ENCODE peak calls at places on chromosomes 11 and 22, in nine cellular contexts. B is cardiac muscle cell; N is right lobe of liver; L is dorsolateral prefrontal cortex; S is effector memory CD4-positive, alpha-beta T cell; Y is heart left ventricle; J is tibial artery; M is stomach; V is GM23248. P is an unnamed sample.

GRCh38 chr11:81970886-81971285 is 762.8 kb downstream of the FAM181B start:
- DNase-seq in S (no peak), M (no peak), N (no peak), B (no peak), L (no peak), Y (no peak), J (no peak), V (no peak), P (no peak)

GRCh38 chr22:43060213-43060612 is 29.0 kb downstream of the TTLL1 start:
- DNase-seq in N (no peak), M (peak; percentile 30), J (no peak), Y (no peak), S (no peak), L (no peak), V (peak; percentile 19), B (peak; percentile 26), P (peak; percentile 10)

GRCh38 chr11:69013009-69013951 is at the start of gene MRGPRF:
- DNase-seq in L (no peak), Y (peak; percentile 86), M (peak; percentile 67), N (peak; percentile 56), V (peak; percentile 92), J (peak; percentile 99), B (peak; percentile 74), S (no peak), P (no peak)

GRCh38 chr22:17787159-17788022 is 13.1 kb upstream of the BID start:
- DNase-seq in B (no peak), V (peak; percentile 59), Y (no peak), J (no peak), S (no peak), M (no peak), N (no peak), L (no peak), P (no peak)

GRCh38 chr11:124895471-124895971 is 2.1 kb downstream of the ROBO4 start:
- DNase-seq in L (no peak), Y (no peak), B (no peak), V (no peak), J (peak; percentile 63), M (no peak), N (no peak), S (no peak), P (no peak)

GRCh38 chr11:118996926-118997626 is 862 bp upstream of the CENATAC start:
- DNase-seq in M (no peak), V (peak; percentile 66), S (peak; percentile 30), B (peak; percentile 29), L (no peak), Y (no peak), J (no peak), N (no peak), P (no peak)

GRCh38 chr11:1838426-1839131 is at the start of gene TNNI2:
- DNase-seq in J (no peak), L (no peak), S (no peak), V (no peak), B (no peak), Y (no peak), N (peak; percentile 35), M (no peak), P (no peak)

GRCh38 chr11:2462986-2463765 is 18.4 kb downstream of the KCNQ1 start:
- DNase-seq in S (no peak), N (no peak), V (no peak), L (no peak), J (peak; percentile 70), M (peak; percentile 96), Y (peak; percentile 81), B (no peak), P (peak; percentile 33)

GRCh38 chr11:63769719-63770443 is 1.3 kb upstream of the ZFTA start:
- DNase-seq in V (peak; percentile 24), B (no peak), J (no peak), S (no peak), M (no peak), L (no peak), N (peak; percentile 19), Y (peak; percentile 15), P (no peak)

GRCh38 chr22:46737105-46737975 is 712 bp downstream of the CERK start:
- DNase-seq in V (peak; percentile 62), J (no peak), M (no peak), S (peak; percentile 27), B (peak; percentile 36), L (no peak), Y (peak; percentile 52), N (peak; percentile 61), P (no peak)

GRCh38 chr11:13174090-13174489 is 103.5 kb upstream of the BMAL1 start:
- DNase-seq in S (no peak), Y (no peak), J (no peak), M (no peak), L (no peak), V (no peak), N (no peak), B (no peak), P (no peak)

GRCh38 chr22:43154887-43155536 is 3.7 kb downstream of the TSPO start:
- DNase-seq in N (peak; percentile 60), L (no peak), B (no peak), M (peak; percentile 65), V (peak; percentile 60), S (no peak), Y (no peak), J (no peak), P (no peak)

GRCh38 chr22:18076060-18076497 is 1.7 kb upstream of the PEX26 start:
- DNase-seq in M (peak; percentile 60), L (no peak), B (peak; percentile 93), N (peak; percentile 62), S (peak; percentile 9), V (peak; percentile 92), Y (peak; percentile 59), J (peak; percentile 78), P (peak; percentile 84)

GRCh38 chr11:70661763-70662501 is 263.6 kb downstream of the CTTN start:
- DNase-seq in M (no peak), B (peak; percentile 22), Y (no peak), L (peak; percentile 67), S (no peak), N (no peak), J (no peak), V (peak; percentile 67), P (no peak)

GRCh38 chr11:130144721-130145327 is 14.8 kb upstream of the ST14 start:
- DNase-seq in M (no peak), J (peak; percentile 9), S (no peak), Y (no peak), V (no peak), B (no peak), L (no peak), N (no peak), P (no peak)

GRCh38 chr11:115643491-115643995 is 139.3 kb upstream of the CADM1 start:
- DNase-seq in S (no peak), V (no peak), Y (no peak), L (no peak), M (no peak), N (no peak), B (no peak), J (no peak), P (no peak)

GRCh38 chr11:2142762-2143202 is 3.6 kb upstream of the IGF2 start:
- DNase-seq in J (no peak), M (no peak), B (peak; percentile 25), N (no peak), Y (no peak), S (no peak), V (peak; percentile 64), L (no peak), P (peak; percentile 86)

DNA sequence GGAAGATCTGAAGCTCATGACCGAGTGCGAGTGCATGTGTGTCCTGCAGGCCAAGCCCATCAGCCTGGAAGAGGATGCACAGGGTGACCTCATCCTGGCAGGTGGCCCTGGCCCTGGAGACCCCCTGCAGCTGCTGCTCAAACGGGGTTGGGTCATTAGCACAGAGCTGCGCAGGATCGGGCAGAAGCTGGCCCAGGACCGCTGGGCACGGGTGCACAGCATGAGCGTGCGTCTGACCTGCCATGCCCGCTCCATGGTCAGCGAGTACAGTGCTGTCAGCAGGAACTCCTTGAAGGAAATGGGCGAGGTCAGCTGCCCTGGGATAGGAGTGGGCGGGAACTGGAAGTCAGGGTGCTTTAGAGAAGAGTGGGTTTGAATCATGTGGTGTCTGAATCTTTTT is 61.1 kb downstream of the INSC start:
- DNase-seq in S (no peak), V (no peak), B (no peak), L (no peak), M (no peak), J (no peak), Y (no peak), N (no peak), P (no peak)
- H3K4me3 ChIP-seq in S (no peak overlapping the region), V (no peak overlapping the region), B (no peak overlapping the region), L (no peak overlapping the region), M (no peak overlapping the region), J (no peak overlapping the region), Y (no peak overlapping the region), N (no peak overlapping the region), P (no peak overlapping the region)

GRCh38 chr11:80632156-80632555 is 1191.3 kb upstream of the TENM4 start:
- DNase-seq in M (no peak), S (no peak), J (no peak), N (no peak), L (no peak), Y (no peak), V (no peak), B (no peak), P (no peak)

GRCh38 chr11:80632691-80633090 is 1191.9 kb upstream of the TENM4 start:
- DNase-seq in L (no peak), Y (no peak), V (no peak), M (no peak), B (no peak), S (no peak), J (no peak), N (no peak), P (no peak)

GRCh38 chr11:80638296-80638695 is 1197.5 kb upstream of the TENM4 start:
- DNase-seq in Y (no peak), M (no peak), N (no peak), L (no peak), V (no peak), S (no peak), J (no peak), B (no peak), P (peak; percentile 81)

DNA sequence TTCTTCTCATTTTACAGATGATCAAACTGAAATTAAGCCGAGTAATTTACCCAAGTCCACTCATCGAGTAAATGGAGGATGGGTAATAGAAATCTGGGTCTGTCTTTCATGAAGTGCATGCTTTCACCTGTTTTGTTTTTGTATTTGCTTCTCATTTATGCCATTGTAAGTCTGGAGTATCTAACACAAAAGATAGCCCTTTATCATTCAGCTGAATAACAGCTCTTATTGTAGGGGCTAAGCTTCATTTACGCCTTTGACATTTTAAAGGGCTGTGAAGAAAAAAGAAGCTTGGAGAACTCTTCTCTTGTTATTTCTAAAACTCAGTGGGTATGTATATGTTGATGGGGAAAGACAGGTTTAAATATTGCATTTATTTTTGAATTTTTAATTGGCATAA is 1196.2 kb upstream of the TENM4 start:
- DNase-seq in Y (no peak), S (no peak), J (no peak), V (no peak), L (no peak), M (no peak), B (no peak), N (no peak), P (no peak)
- H3K27me3 ChIP-seq in Y (no peaks in the 10 kb centered on the region), S (no peaks in the 10 kb centered on the region), J (no peaks in the 10 kb centered on the region), V (no peaks in the 10 kb centered on the region), L (no peaks in the 10 kb centered on the region), M (no peaks in the 10 kb centered on the region), B (no peaks in the 10 kb centered on the region), N (no peaks in the 10 kb centered on the region), P (no peaks in the 10 kb centered on the region)

GRCh38 chr11:55503449-55503848 is 50.8 kb upstream of the OR4C15 start:
- DNase-seq in B (no peak), V (no peak), M (no peak), L (no peak), S (no peak), N (no peak), J (no peak), Y (no peak), P (no peak)
- H3K4me3 ChIP-seq in B (no peak overlapping the region), V (no peak overlapping the region), M (no peak overlapping the region), L (no peak overlapping the region), S (no peak overlapping the region), N (no peak overlapping the region), J (no peak overlapping the region), Y (no peak overlapping the region), P (no peak overlapping the region)

GRCh38 chr11:31826530-31827438 is 15.7 kb upstream of the PAX6 start:
- DNase-seq in Y (no peak), N (no peak), S (no peak), V (no peak), B (no peak), L (no peak), J (no peak), M (no peak), P (no peak)
- H3K27me3 ChIP-seq in Y (peaks cover 99% of the 10 kb centered on the region), N (peaks cover 60% of the 10 kb centered on the region), S (peaks cover 75% of the 10 kb centered on the region), V (peaks cover 97% of the 10 kb centered on the region), B (peaks cover 100% of the 10 kb centered on the region), L (peaks cover 5% of the 10 kb centered on the region), J (peaks cover 91% of the 10 kb centered on the region), M (peaks cover 95% of the 10 kb centered on the region), P (peaks cover 68% of the 10 kb centered on the region)

P was measured in bronchial epithelial cell.